ENCODE peak calls at places on chromosomes 6 and 20, in four cellular contexts. R, K, Y and H are unnamed samples. For H3K4me1, the result is how much of the 10 kb centered on the place peaks cover.

GRCh38 chr6:152068622-152069261 is 261.3 kb downstream of the ESR1 start:
- DNase-seq in K (no peak), R (no peak), Y (no peak), H (no peak)

GRCh38 chr6:167995302-167995701 is 2.2 kb upstream of the KIF25 start:
- DNase-seq in K (no peak), R (no peak), Y (no peak), H (no peak)

GRCh38 chr6:134026597-134026996 is 25.8 kb downstream of the SLC2A12 start:
- DNase-seq in R (no peak), Y (no peak), K (no peak), H (no peak)

GRCh38 chr6:155050311-155050710 is 55.2 kb downstream of the TIAM2 start:
- DNase-seq in R (no peak), Y (no peak), K (no peak), H (no peak)

GRCh38 chr6:144390886-144391285 is 105.8 kb downstream of the UTRN start:
- DNase-seq in R (no peak), K (no peak), Y (no peak), H (no peak)

GRCh38 chr6:108562503-108562993 is 1.8 kb downstream of the FOXO3 start:
- DNase-seq in Y (peak), R (no peak), K (peak), H (no peak)

GRCh38 chr6:123640567-123641187 is 3.9 kb upstream of the TRDN start:
- DNase-seq in R (no peak), Y (no peak), K (no peak), H (no peak)

GRCh38 chr6:108897371-108897770 is 49.1 kb downstream of the ARMC2 start:
- DNase-seq in Y (peak), R (no peak), K (no peak), H (no peak)

GRCh38 chr6:75326557-75327258 is 42.1 kb upstream of the TMEM30A start:
- DNase-seq in K (no peak), R (no peak), Y (no peak), H (no peak)

GRCh38 chr20:4710106-4710475 is 11.6 kb upstream of the PRND start:
- DNase-seq in Y (no peak), R (no peak), K (no peak), H (no peak)

GRCh38 chr6:166008441-166009369 is 158.9 kb downstream of the TBXT start:
- DNase-seq in K (no peak), R (no peak), Y (no peak), H (no peak)

GRCh38 chr6:125415921-125416320 is 114.2 kb upstream of the HDDC2 start:
- DNase-seq in K (no peak), R (no peak), Y (no peak), H (no peak)

GRCh38 chr6:3867616-3868502 is 18.7 kb downstream of the FAM50B start:
- DNase-seq in R (no peak), Y (no peak), K (no peak), H (peak)

GRCh38 chr6:37141291-37142046 is 28.5 kb upstream of the PIM1 start:
- DNase-seq in Y (no peak), R (no peak), K (no peak), H (no peak)

GRCh38 chr20:49853640-49854039 is 41.0 kb downstream of the SLC9A8 start:
- DNase-seq in R (no peak), K (peak), Y (peak), H (no peak)

GRCh38 chr6:157060440-157060949 is 262.8 kb downstream of the TMEM242 start:
- DNase-seq in K (no peak), R (no peak), Y (no peak), H (no peak)

GRCh38 chr6:43771858-43772570 is 2.0 kb downstream of the VEGFA start:
- DNase-seq in Y (peak), K (peak), R (no peak), H (peak)

GRCh38 chr20:64055893-64056638 is 6.6 kb upstream of the SOX18 start:
- DNase-seq in Y (peak), R (no peak), K (no peak), H (no peak)

GRCh38 chr20:33563788-33564187 is 73.9 kb downstream of the CBFA2T2 start:
- DNase-seq in R (no peak), K (no peak), Y (no peak), H (no peak)

GRCh38 chr6:137415127-137415833 is 78.9 kb downstream of the OLIG3 start:
- DNase-seq in Y (peak), R (peak), K (peak), H (peak)

GRCh38 chr6:17580518-17581048 is 19.5 kb upstream of the FAM8A1 start:
- DNase-seq in Y (peak), K (peak), R (peak), H (no peak)

GRCh38 chr6:6890400-6890858 is 217.3 kb upstream of the RREB1 start:
- DNase-seq in R (no peak), Y (no peak), K (peak), H (no peak)

GRCh38 chr20:41152108-41152757 is 14.9 kb downstream of the PLCG1 start:
- DNase-seq in Y (no peak), R (no peak), K (no peak), H (no peak)
- H3K4me1 ChIP-seq in Y (under half), R (half or more), K (half or more), H (half or more)

GRCh38 chr6:30685977-30686907 is at the start of gene PPP1R18:
- DNase-seq in Y (peak), R (peak), K (peak), H (peak)

GRCh38 chr6:30688569-30688968 is 2.1 kb upstream of the PPP1R18 start:
- DNase-seq in K (no peak), R (no peak), Y (no peak), H (no peak)

GRCh38 chr6:30686908-30687658 is 638 bp upstream of the PPP1R18 start:
- DNase-seq in R (peak), Y (peak), K (peak), H (peak)

GRCh38 chr6:30689022-30689865 is 1.5 kb downstream of the NRM start:
- DNase-seq in Y (no peak), R (no peak), K (no peak), H (no peak)

DNA sequence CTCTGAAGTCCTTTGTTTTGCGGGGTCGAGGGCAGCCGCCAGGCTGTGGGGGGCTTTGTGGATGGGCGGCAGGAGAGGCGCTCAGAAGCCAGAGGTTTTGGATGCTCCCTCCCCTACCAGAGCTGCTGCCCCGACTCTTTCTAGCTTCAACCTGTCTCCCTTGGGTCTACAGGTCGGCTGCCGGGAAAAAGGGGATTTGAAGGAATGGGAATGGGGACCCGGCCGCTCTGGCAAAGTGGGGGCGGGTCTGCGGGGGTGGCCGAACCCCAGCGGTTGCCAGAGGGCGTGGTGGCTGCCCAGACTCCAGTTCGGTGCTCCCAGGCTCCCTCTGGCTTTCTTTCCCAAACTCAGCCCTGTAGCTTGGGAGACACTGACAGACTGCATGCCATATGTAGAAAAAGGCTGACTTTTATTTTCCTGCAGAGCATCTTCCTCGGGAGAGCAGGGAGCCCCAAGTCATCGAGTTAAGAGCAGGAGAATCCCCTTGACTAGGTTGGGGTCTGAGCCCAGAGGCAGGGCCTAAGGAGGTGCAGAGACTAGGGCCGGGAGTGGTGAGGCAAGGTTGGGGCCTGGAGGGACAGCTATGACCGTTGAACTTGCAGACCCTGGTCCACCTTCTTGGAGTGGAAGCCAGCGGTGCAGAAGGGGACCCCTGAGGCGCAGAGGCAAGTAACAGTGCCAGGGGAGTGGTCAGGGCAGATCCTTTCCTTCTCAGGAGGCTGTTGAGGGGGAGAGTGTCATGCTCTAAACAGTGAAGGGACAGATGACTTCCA is 1.4 kb upstream of the PPP1R18 start:
- DNase-seq in Y (peak), K (no peak), R (no peak), H (no peak)
- H3K4me1 ChIP-seq in Y (half or more), K (under half), R (under half), H (half or more)

DNA sequence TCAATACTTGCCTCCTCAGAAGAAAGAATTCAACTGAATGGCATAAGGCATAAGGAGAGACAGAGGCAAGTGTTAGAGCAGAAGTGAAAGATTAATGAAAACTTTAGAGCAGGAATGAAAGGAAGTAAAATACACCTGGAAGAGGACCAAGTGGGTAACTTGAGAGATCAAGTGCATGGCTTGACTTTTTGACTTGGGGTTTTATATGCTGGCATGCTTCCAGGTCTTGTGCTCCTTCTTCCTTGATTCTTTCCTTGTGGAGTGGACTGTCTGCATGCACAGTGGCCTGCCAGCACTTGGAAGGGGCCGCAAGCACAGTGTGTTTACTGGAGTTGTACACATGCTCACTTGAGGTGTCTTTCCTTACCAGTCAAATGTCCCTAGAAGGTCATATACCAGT is 222.1 kb upstream of the UFL1 start:
- DNase-seq in K (no peak), Y (peak), R (no peak), H (no peak)
- H3K4me1 ChIP-seq in K (under half), Y (under half), R (under half), H (under half)

DNA sequence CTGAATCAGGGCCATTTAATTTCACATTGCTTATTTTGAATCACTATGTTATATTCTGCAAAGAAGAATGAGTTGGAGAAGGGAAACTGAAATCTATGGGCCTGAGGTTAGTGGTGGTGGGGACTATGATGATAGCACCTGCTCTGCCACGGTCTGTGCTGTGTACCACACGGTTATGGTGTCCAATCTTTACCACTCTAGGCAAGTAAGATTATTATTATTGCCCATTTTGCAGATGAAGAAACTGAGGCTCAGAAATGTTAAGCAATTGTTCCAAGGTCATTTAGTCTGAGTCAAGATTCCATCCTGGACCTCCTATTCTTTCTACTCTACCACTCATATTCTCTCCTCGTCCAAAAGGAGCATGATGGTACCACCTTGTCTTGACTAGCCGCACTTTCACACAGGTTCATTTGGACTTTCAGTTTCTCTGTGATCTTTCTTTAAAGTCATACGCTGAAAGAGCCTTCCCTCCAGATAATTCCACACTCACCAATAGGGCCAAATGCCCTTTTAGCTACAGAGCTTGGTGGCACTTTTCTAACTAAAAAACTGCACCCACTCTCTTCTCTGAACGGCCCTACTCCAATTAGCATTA is 56.2 kb downstream of the GFOD1 start:
- DNase-seq in R (no peak), Y (no peak), K (no peak), H (no peak)
- H3K4me1 ChIP-seq in R (half or more), Y (under half), K (under half), H (under half)